ENCODE peak calls at places on chromosome 6, in four cellular contexts. Z, K, P and L are unnamed samples.

GRCh38 chr6:133671376-133671775 is 217.5 kb upstream of the TCF21 start:
- DNase-seq in Z (no peak), K (no peak), P (no peak), L (no peak)

GRCh38 chr6:108107102-108107501 is 32.6 kb upstream of the OSTM1 start:
- DNase-seq in Z (no peak), K (no peak), P (no peak), L (no peak)

GRCh38 chr6:106356382-106356781 is 4.1 kb upstream of the CRYBG1 start:
- DNase-seq in Z (no peak), K (no peak), P (no peak), L (no peak)

GRCh38 chr6:17601389-17601703 is 1.2 kb downstream of the FAM8A1 start:
- DNase-seq in Z (no peak), K (no peak), P (no peak), L (no peak)

GRCh38 chr6:97586344-97586743 is 303.3 kb upstream of the MMS22L start:
- DNase-seq in Z (no peak), K (no peak), P (no peak), L (peak)

GRCh38 chr6:40997256-40997957 is 41.6 kb downstream of the UNC5CL start:
- DNase-seq in Z (peak), K (peak), P (peak), L (peak)

GRCh38 chr6:169019727-169020491 is 233.7 kb downstream of the THBS2 start:
- DNase-seq in Z (no peak), K (no peak), P (peak), L (peak)

GRCh38 chr6:5345324-5345723 is 84.0 kb downstream of the FARS2 start:
- DNase-seq in Z (no peak), K (no peak), P (no peak), L (no peak)

GRCh38 chr6:132512638-132513632 is at the start of gene STX7:
- DNase-seq in Z (peak), K (peak), P (peak), L (peak)

GRCh38 chr6:43873806-43874714 is 104.0 kb downstream of the VEGFA start:
- DNase-seq in Z (no peak), K (no peak), P (no peak), L (peak)

GRCh38 chr6:11043552-11043960 is 549 bp downstream of the ELOVL2 start:
- DNase-seq in Z (peak), K (peak), P (no peak), L (no peak)

GRCh38 chr6:118574051-118574865 is 26.2 kb downstream of the PLN start:
- DNase-seq in Z (no peak), K (no peak), P (no peak), L (no peak)

GRCh38 chr6:135922746-135923145 is 71.2 kb downstream of the PDE7B start:
- DNase-seq in Z (no peak), K (no peak), P (no peak), L (no peak)

GRCh38 chr6:39902136-39902535 is 32.1 kb downstream of the MOCS1 start:
- DNase-seq in Z (no peak), K (no peak), P (no peak), L (no peak)

GRCh38 chr6:2957696-2958330 is 13.6 kb downstream of the SERPINB6 start:
- DNase-seq in Z (no peak), K (no peak), P (no peak), L (no peak)

GRCh38 chr6:142786476-142786875 is 158.5 kb downstream of the HIVEP2 start:
- DNase-seq in Z (no peak), K (no peak), P (no peak), L (no peak)

GRCh38 chr6:118876814-118877213 is 17.1 kb upstream of the ASF1A start:
- DNase-seq in Z (no peak), K (no peak), P (no peak), L (no peak)

GRCh38 chr6:96032646-96033045 is 16.9 kb downstream of the FUT9 start:
- DNase-seq in Z (no peak), K (no peak), P (no peak), L (no peak)

GRCh38 chr6:69835414-69836179 is 30.8 kb upstream of the COL19A1 start:
- DNase-seq in Z (peak), K (peak), P (no peak), L (peak)

GRCh38 chr6:31836676-31837611 is 9.4 kb downstream of the HSPA1B start:
- DNase-seq in Z (no peak), K (peak), P (no peak), L (no peak)

GRCh38 chr6:108492131-108492766 is 68.5 kb upstream of the FOXO3 start:
- DNase-seq in Z (peak), K (peak), P (no peak), L (peak)

GRCh38 chr6:45676376-45676775 is 298.6 kb upstream of the SUPT3H start:
- DNase-seq in Z (no peak), K (no peak), P (no peak), L (no peak)

GRCh38 chr6:37204014-37204751 is 34.2 kb downstream of the PIM1 start:
- DNase-seq in Z (no peak), K (peak), P (no peak), L (peak)

GRCh38 chr6:10404799-10405524 is 9.9 kb downstream of the TFAP2A start:
- DNase-seq in Z (no peak), K (peak), P (no peak), L (no peak)

GRCh38 chr6:24882295-24882694 is 53.5 kb downstream of the RIPOR2 start:
- DNase-seq in Z (no peak), K (no peak), P (no peak), L (no peak)
- TF ChIP-seq RNF2 in Z (no peak), K (no peak), P (no peak), L (no peak)

GRCh38 chr6:42129360-42129676 is 13.1 kb downstream of the C6orf132 start:
- DNase-seq in Z (no peak), K (no peak), P (no peak), L (no peak)

GRCh38 chr6:42131531-42131930 is 10.9 kb downstream of the C6orf132 start:
- DNase-seq in Z (no peak), K (peak), P (no peak), L (no peak)

GRCh38 chr6:42125231-42125630 is 17.2 kb downstream of the C6orf132 start:
- DNase-seq in Z (no peak), K (no peak), P (no peak), L (no peak)

GRCh38 chr6:42125663-42126062 is 16.8 kb downstream of the C6orf132 start:
- DNase-seq in Z (no peak), K (no peak), P (no peak), L (no peak)

GRCh38 chr6:42128460-42129359 is 13.7 kb downstream of the C6orf132 start:
- DNase-seq in Z (no peak), K (peak), P (no peak), L (no peak)
- TF ChIP-seq RNF2 in Z (no peak), K (no peak), P (no peak), L (no peak)

GRCh38 chr6:99186417-99186816 is 163.1 kb downstream of the FAXC start:
- DNase-seq in Z (no peak), K (no peak), P (no peak), L (no peak)
- TF ChIP-seq RNF2 in Z (no peak), K (no peak), P (no peak), L (no peak)

GRCh38 chr6:170043150-170043819 is 247.6 kb downstream of the DLL1 start:
- DNase-seq in Z (no peak), K (no peak), P (no peak), L (no peak)
- TF ChIP-seq RNF2 in Z (no peak), K (no peak), P (no peak), L (no peak)

DNA sequence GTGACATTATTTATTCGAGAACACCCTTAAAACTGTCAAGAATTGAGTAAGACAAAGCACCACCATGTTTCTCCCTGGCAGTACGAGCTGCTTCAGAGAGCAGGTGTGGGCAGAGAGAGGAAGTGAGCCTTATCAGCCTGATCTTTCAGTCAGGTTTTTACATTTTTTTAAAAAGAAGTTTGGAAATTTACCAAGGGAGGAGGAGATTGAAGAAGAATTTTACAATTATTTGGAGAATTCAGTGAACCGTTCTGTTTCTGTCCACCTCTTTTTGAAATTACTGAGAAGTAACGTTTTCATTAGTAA is 75.5 kb downstream of the ZDHHC14 start:
- DNase-seq in Z (no peak), K (no peak), P (no peak), L (no peak)
- TF ChIP-seq RNF2 in Z (no peak), K (no peak), P (no peak), L (no peak)

GRCh38 chr6:49978332-49979226 is 9.2 kb upstream of the DEFB113 start:
- DNase-seq in Z (no peak), K (no peak), P (no peak), L (no peak)

GRCh38 chr6:49980898-49981297 is 11.5 kb upstream of the DEFB113 start:
- DNase-seq in Z (no peak), K (peak), P (no peak), L (no peak)

GRCh38 chr6:49979584-49979983 is 10.2 kb upstream of the DEFB113 start:
- DNase-seq in Z (no peak), K (no peak), P (no peak), L (no peak)

GRCh38 chr6:49986551-49986950 is 17.1 kb upstream of the DEFB113 start:
- DNase-seq in Z (no peak), K (no peak), P (no peak), L (no peak)

DNA sequence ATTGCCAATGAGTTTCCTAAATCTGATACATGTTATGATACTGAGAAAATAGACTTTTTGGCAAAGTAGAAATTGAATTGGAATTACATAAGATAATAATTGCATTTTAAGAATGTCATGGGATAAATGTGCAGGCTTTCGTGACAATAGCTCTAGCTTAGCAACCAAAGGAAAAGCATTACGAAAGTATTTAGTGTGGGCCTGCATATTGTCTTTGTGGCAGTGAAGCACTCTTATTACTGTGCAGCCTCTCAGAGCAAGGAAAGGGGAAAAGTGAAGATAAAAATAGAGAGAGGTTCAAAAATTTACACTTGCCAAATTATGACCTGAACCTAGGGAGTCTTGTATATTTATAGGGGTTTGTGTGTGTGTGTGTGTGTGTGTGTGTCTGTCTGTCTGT is 12.6 kb upstream of the DEFB113 start:
- DNase-seq in Z (no peak), K (no peak), P (no peak), L (no peak)
- TF ChIP-seq RNF2 in Z (no peak), K (no peak), P (no peak), L (no peak)